ENCODE peak calls at places on chromosomes 7 and 10, in six cellular contexts. One of them, this sample, is unnamed.

GRCh38 chr7:5310822-5311405 is 28.2 kb downstream of the SLC29A4 start:
- DNase-seq in activated B cell treated with CpG ODN at 0.5 μM for 24 hours: no peak
- DNase-seq in A549: no peak
- DNase-seq in heart right ventricle: no peak
- DNase-seq in colonic mucosa: no peak
- DNase-seq in cardiac fibroblast: no peak
- DNase-seq in this sample: no peak

GRCh38 chr10:23512355-23513058 is 73.6 kb downstream of the OTUD1 start:
- DNase-seq in activated B cell treated with CpG ODN at 0.5 μM for 24 hours: no peak
- DNase-seq in heart right ventricle: no peak
- DNase-seq in colonic mucosa: no peak
- DNase-seq in cardiac fibroblast: peak; percentile 47
- DNase-seq in A549: peak; percentile 61
- DNase-seq in this sample: no peak

GRCh38 chr7:98548981-98549380 is 68.1 kb upstream of the NPTX2 start:
- DNase-seq in heart right ventricle: no peak
- DNase-seq in activated B cell treated with CpG ODN at 0.5 μM for 24 hours: no peak
- DNase-seq in cardiac fibroblast: no peak
- DNase-seq in A549: no peak
- DNase-seq in colonic mucosa: no peak
- DNase-seq in this sample: no peak

GRCh38 chr7:118186491-118186890 is 2.5 kb downstream of the LSM8 start:
- DNase-seq in colonic mucosa: no peak
- DNase-seq in A549: no peak
- DNase-seq in heart right ventricle: no peak
- DNase-seq in cardiac fibroblast: no peak
- DNase-seq in activated B cell treated with CpG ODN at 0.5 μM for 24 hours: no peak
- DNase-seq in this sample: no peak

GRCh38 chr7:130899638-130900401 is 165.8 kb upstream of the KLF14 start:
- DNase-seq in activated B cell treated with CpG ODN at 0.5 μM for 24 hours: no peak
- DNase-seq in heart right ventricle: no peak
- DNase-seq in cardiac fibroblast: no peak
- DNase-seq in A549: no peak
- DNase-seq in colonic mucosa: peak; percentile 91
- DNase-seq in this sample: no peak

GRCh38 chr7:50068026-50068425 is 25.0 kb downstream of the ZPBP start:
- DNase-seq in activated B cell treated with CpG ODN at 0.5 μM for 24 hours: no peak
- DNase-seq in cardiac fibroblast: peak; percentile 4
- DNase-seq in colonic mucosa: peak; percentile 27
- DNase-seq in A549: peak; percentile 27
- DNase-seq in heart right ventricle: no peak
- DNase-seq in this sample: no peak

GRCh38 chr7:158431941-158432347 is 155.7 kb downstream of the PTPRN2 start:
- DNase-seq in colonic mucosa: peak; percentile 65
- DNase-seq in cardiac fibroblast: peak; percentile 93
- DNase-seq in A549: peak; percentile 98
- DNase-seq in heart right ventricle: peak; percentile 32
- DNase-seq in activated B cell treated with CpG ODN at 0.5 μM for 24 hours: no peak
- DNase-seq in this sample: peak; percentile 71

GRCh38 chr7:148264933-148265557 is 325.5 kb upstream of the C7orf33 start:
- DNase-seq in activated B cell treated with CpG ODN at 0.5 μM for 24 hours: no peak
- DNase-seq in colonic mucosa: no peak
- DNase-seq in cardiac fibroblast: peak; percentile 46
- DNase-seq in A549: peak; percentile 57
- DNase-seq in heart right ventricle: no peak
- DNase-seq in this sample: no peak

GRCh38 chr10:104274762-104275721 is 6.1 kb downstream of the GSTO2 start:
- DNase-seq in colonic mucosa: peak; percentile 65
- DNase-seq in activated B cell treated with CpG ODN at 0.5 μM for 24 hours: peak; percentile 36
- DNase-seq in cardiac fibroblast: peak; percentile 46
- DNase-seq in heart right ventricle: peak; percentile 27
- DNase-seq in A549: peak; percentile 57
- DNase-seq in this sample: peak; percentile 91

GRCh38 chr10:71608863-71609768 is 110.5 kb downstream of the C10orf105 start:
- DNase-seq in cardiac fibroblast: peak; percentile 79
- DNase-seq in colonic mucosa: peak; percentile 81
- DNase-seq in activated B cell treated with CpG ODN at 0.5 μM for 24 hours: peak; percentile 48
- DNase-seq in heart right ventricle: peak; percentile 82
- DNase-seq in A549: peak; percentile 71
- DNase-seq in this sample: no peak

GRCh38 chr7:72334066-72334465 is 78.1 kb downstream of the CALN1 start:
- DNase-seq in A549: no peak
- DNase-seq in cardiac fibroblast: no peak
- DNase-seq in heart right ventricle: no peak
- DNase-seq in activated B cell treated with CpG ODN at 0.5 μM for 24 hours: no peak
- DNase-seq in colonic mucosa: no peak
- DNase-seq in this sample: no peak
- TF ChIP-seq CTCF in A549: no peak
- TF ChIP-seq CTCF in cardiac fibroblast: no peak
- TF ChIP-seq CTCF in heart right ventricle: no peak
- TF ChIP-seq CTCF in activated B cell treated with CpG ODN at 0.5 μM for 24 hours: no peak
- TF ChIP-seq CTCF in colonic mucosa: no peak
- TF ChIP-seq CTCF in this sample: no peak

DNA sequence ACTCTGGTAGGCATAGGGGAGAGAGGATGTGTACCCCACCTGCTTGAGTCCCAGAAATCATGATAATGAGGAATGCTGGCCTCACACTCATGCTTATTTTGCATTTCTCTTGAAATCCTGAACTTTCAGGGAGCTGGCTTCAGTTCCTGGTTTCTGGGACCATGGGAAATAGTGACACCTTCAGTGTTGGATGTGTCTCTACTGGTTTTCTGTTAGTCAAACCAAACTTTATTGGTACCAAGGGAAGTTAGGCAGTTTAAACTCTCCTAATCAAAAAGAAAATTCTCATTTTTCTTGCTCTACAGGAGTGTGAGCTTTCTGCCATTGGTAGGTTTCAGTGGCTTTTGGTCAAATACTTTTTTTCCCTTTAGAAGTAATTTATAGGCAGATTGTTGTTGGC is 11.8 kb upstream of the PCGF5 start:
- DNase-seq in colonic mucosa: no peak
- DNase-seq in A549: peak; percentile 15
- DNase-seq in activated B cell treated with CpG ODN at 0.5 μM for 24 hours: no peak
- DNase-seq in heart right ventricle: no peak
- DNase-seq in cardiac fibroblast: peak; percentile 7
- DNase-seq in this sample: no peak
- TF ChIP-seq CTCF in colonic mucosa: no peak
- TF ChIP-seq CTCF in A549: no peak
- TF ChIP-seq CTCF in activated B cell treated with CpG ODN at 0.5 μM for 24 hours: no peak
- TF ChIP-seq CTCF in heart right ventricle: no peak
- TF ChIP-seq CTCF in cardiac fibroblast: no peak
- TF ChIP-seq CTCF in this sample: no peak

GRCh38 chr10:74151879-74152722 is 1.1 kb downstream of the ADK start:
- DNase-seq in colonic mucosa: no peak
- DNase-seq in activated B cell treated with CpG ODN at 0.5 μM for 24 hours: no peak
- DNase-seq in cardiac fibroblast: no peak
- DNase-seq in heart right ventricle: no peak
- DNase-seq in A549: no peak
- DNase-seq in this sample: no peak

GRCh38 chr10:74153676-74154075 is 2.7 kb downstream of the ADK start:
- DNase-seq in colonic mucosa: no peak
- DNase-seq in cardiac fibroblast: peak; percentile 20
- DNase-seq in activated B cell treated with CpG ODN at 0.5 μM for 24 hours: no peak
- DNase-seq in A549: no peak
- DNase-seq in heart right ventricle: no peak
- DNase-seq in this sample: no peak

GRCh38 chr10:74150151-74151056 is at the start of gene AP3M1:
- DNase-seq in activated B cell treated with CpG ODN at 0.5 μM for 24 hours: peak; percentile 69
- DNase-seq in cardiac fibroblast: no peak
- DNase-seq in colonic mucosa: peak; percentile 86
- DNase-seq in A549: no peak
- DNase-seq in heart right ventricle: peak; percentile 82
- DNase-seq in this sample: peak; percentile 87

GRCh38 chr10:74151057-74151878 is at the start of gene ADK:
- DNase-seq in cardiac fibroblast: peak; percentile 98
- DNase-seq in colonic mucosa: peak; percentile 100
- DNase-seq in activated B cell treated with CpG ODN at 0.5 μM for 24 hours: peak; percentile 99
- DNase-seq in heart right ventricle: peak; percentile 99
- DNase-seq in A549: peak; percentile 97
- DNase-seq in this sample: peak; percentile 100

DNA sequence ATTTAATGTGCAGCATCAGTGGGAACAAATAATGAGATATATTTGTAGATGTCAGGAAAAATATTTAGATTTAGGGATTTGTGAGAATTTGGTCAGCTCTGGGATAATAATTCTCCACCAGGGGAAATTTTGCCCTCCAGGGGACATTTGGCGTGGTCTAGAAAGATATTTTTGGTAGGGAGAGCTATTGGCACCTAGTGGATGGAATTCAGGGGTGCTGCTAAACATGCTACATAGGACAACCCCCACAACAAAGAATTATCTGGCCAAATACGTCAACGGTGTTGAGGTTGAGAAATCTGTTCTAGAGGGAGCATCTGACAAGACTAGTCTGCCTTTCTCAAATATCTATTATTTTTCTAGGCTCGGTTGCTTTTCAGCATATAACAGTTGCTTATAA is 2.1 kb downstream of the ADK start:
- DNase-seq in cardiac fibroblast: peak; percentile 78
- DNase-seq in heart right ventricle: no peak
- DNase-seq in colonic mucosa: no peak
- DNase-seq in activated B cell treated with CpG ODN at 0.5 μM for 24 hours: no peak
- DNase-seq in A549: peak; percentile 46
- DNase-seq in this sample: no peak
- TF ChIP-seq CTCF in cardiac fibroblast: peak; percentile 51
- TF ChIP-seq CTCF in heart right ventricle: peak; percentile 41
- TF ChIP-seq CTCF in colonic mucosa: no peak
- TF ChIP-seq CTCF in activated B cell treated with CpG ODN at 0.5 μM for 24 hours: no peak
- TF ChIP-seq CTCF in A549: peak; percentile 37
- TF ChIP-seq CTCF in this sample: peak; percentile 34

GRCh38 chr7:48035967-48036478 is 680 bp downstream of the C7orf57 start:
- DNase-seq in activated B cell treated with CpG ODN at 0.5 μM for 24 hours: peak; percentile 25
- DNase-seq in heart right ventricle: peak; percentile 52
- DNase-seq in cardiac fibroblast: peak; percentile 31
- DNase-seq in A549: peak; percentile 17
- DNase-seq in colonic mucosa: peak; percentile 19
- DNase-seq in this sample: peak; percentile 24

GRCh38 chr7:48040944-48041664 is 5.8 kb downstream of the C7orf57 start:
- DNase-seq in activated B cell treated with CpG ODN at 0.5 μM for 24 hours: no peak
- DNase-seq in A549: no peak
- DNase-seq in cardiac fibroblast: no peak
- DNase-seq in colonic mucosa: no peak
- DNase-seq in heart right ventricle: no peak
- DNase-seq in this sample: no peak

GRCh38 chr7:48042216-48042615 is 6.9 kb downstream of the C7orf57 start:
- DNase-seq in colonic mucosa: no peak
- DNase-seq in cardiac fibroblast: peak; percentile 62
- DNase-seq in A549: no peak
- DNase-seq in activated B cell treated with CpG ODN at 0.5 μM for 24 hours: no peak
- DNase-seq in heart right ventricle: no peak
- DNase-seq in this sample: no peak

GRCh38 chr7:48041665-48041995 is 6.3 kb downstream of the C7orf57 start:
- DNase-seq in cardiac fibroblast: peak; percentile 40
- DNase-seq in colonic mucosa: no peak
- DNase-seq in A549: no peak
- DNase-seq in heart right ventricle: no peak
- DNase-seq in activated B cell treated with CpG ODN at 0.5 μM for 24 hours: no peak
- DNase-seq in this sample: no peak

GRCh38 chr7:48038815-48039496 is 3.6 kb downstream of the C7orf57 start:
- DNase-seq in cardiac fibroblast: no peak
- DNase-seq in heart right ventricle: no peak
- DNase-seq in activated B cell treated with CpG ODN at 0.5 μM for 24 hours: no peak
- DNase-seq in colonic mucosa: no peak
- DNase-seq in A549: no peak
- DNase-seq in this sample: no peak
- TF ChIP-seq CTCF in cardiac fibroblast: no peak
- TF ChIP-seq CTCF in heart right ventricle: no peak
- TF ChIP-seq CTCF in activated B cell treated with CpG ODN at 0.5 μM for 24 hours: no peak
- TF ChIP-seq CTCF in colonic mucosa: no peak
- TF ChIP-seq CTCF in A549: no peak
- TF ChIP-seq CTCF in this sample: no peak

GRCh38 chr10:8133146-8133545 is 78.7 kb downstream of the GATA3 start:
- DNase-seq in A549: no peak
- DNase-seq in heart right ventricle: no peak
- DNase-seq in colonic mucosa: no peak
- DNase-seq in activated B cell treated with CpG ODN at 0.5 μM for 24 hours: no peak
- DNase-seq in cardiac fibroblast: no peak
- DNase-seq in this sample: no peak

GRCh38 chr10:8136745-8137144 is 82.3 kb downstream of the GATA3 start:
- DNase-seq in cardiac fibroblast: no peak
- DNase-seq in heart right ventricle: no peak
- DNase-seq in colonic mucosa: no peak
- DNase-seq in A549: no peak
- DNase-seq in activated B cell treated with CpG ODN at 0.5 μM for 24 hours: no peak
- DNase-seq in this sample: no peak

GRCh38 chr10:8138471-8138870 is 84.0 kb downstream of the GATA3 start:
- DNase-seq in heart right ventricle: no peak
- DNase-seq in activated B cell treated with CpG ODN at 0.5 μM for 24 hours: no peak
- DNase-seq in A549: no peak
- DNase-seq in cardiac fibroblast: peak; percentile 23
- DNase-seq in colonic mucosa: no peak
- DNase-seq in this sample: no peak

GRCh38 chr10:8137726-8138125 is 83.2 kb downstream of the GATA3 start:
- DNase-seq in activated B cell treated with CpG ODN at 0.5 μM for 24 hours: no peak
- DNase-seq in heart right ventricle: no peak
- DNase-seq in A549: no peak
- DNase-seq in cardiac fibroblast: no peak
- DNase-seq in colonic mucosa: no peak
- DNase-seq in this sample: no peak

DNA sequence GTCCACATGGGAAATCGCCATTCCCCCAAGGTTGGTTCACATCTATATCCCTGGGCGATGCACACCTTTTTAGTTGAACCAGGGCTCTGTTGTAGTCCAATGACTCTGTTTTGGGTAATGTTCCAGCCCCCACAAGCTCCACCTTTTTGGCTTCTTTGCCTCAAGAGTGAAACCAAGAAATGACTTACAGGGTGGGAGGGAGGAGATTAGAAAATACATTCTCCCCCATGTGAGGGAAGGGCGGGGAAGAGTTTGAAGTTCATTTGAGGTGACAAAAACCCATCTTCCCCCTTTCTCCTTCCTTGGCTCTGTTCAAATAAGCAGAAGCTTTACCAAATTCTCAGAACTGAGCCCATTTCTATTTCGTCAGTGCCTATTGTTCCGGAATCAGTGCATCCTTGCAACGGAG is 82.8 kb downstream of the GATA3 start:
- DNase-seq in colonic mucosa: no peak
- DNase-seq in heart right ventricle: no peak
- DNase-seq in A549: no peak
- DNase-seq in activated B cell treated with CpG ODN at 0.5 μM for 24 hours: no peak
- DNase-seq in cardiac fibroblast: no peak
- DNase-seq in this sample: no peak
- TF ChIP-seq CTCF in colonic mucosa: no peak
- TF ChIP-seq CTCF in heart right ventricle: no peak
- TF ChIP-seq CTCF in A549: no peak
- TF ChIP-seq CTCF in activated B cell treated with CpG ODN at 0.5 μM for 24 hours: no peak
- TF ChIP-seq CTCF in cardiac fibroblast: no peak
- TF ChIP-seq CTCF in this sample: no peak

This sample was measured in upper lobe of left lung.